ENCODE peak calls at places on chromosomes 11 and 22, in five cellular contexts. O is K562, S is PC-3, B is mammary epithelial cell, W is keratinocyte. P is an unnamed sample.

GRCh38 chr22:31122532-31123291 is at the start of gene INPP5J:
- DNase-seq in W (no peak), S (peak; percentile 44), O (no peak), B (peak; percentile 35), P (peak; percentile 34)

GRCh38 chr11:110128161-110128560 is 35.0 kb downstream of the ZC3H12C start:
- DNase-seq in B (no peak), W (no peak), S (no peak), O (no peak), P (no peak)

GRCh38 chr11:66973956-66974585 is 1.0 kb upstream of the C11orf86 start:
- DNase-seq in W (no peak), O (no peak), B (no peak), S (no peak), P (no peak)

GRCh38 chr22:46514592-46515207 is 22.7 kb downstream of the CELSR1 start:
- DNase-seq in W (peak; percentile 97), S (peak; percentile 76), B (peak; percentile 97), O (no peak), P (peak; percentile 73)

GRCh38 chr11:64571050-64571409 is 20.0 kb upstream of the SLC22A12 start:
- DNase-seq in S (no peak), B (no peak), O (no peak), W (no peak), P (no peak)

GRCh38 chr11:61153593-61154090 is 7.6 kb downstream of the VPS37C start:
- DNase-seq in B (no peak), O (no peak), W (no peak), S (no peak), P (no peak)

GRCh38 chr22:48690583-48691317 is 1136.9 kb downstream of the BRD1 start:
- DNase-seq in O (no peak), W (no peak), S (no peak), B (no peak), P (no peak)

GRCh38 chr22:22520667-22521602 is 865 bp upstream of the ZNF280A start:
- DNase-seq in W (no peak), O (peak; percentile 93), B (no peak), S (peak; percentile 4), P (no peak)

GRCh38 chr11:88175707-88176066 is 444 bp upstream of the RAB38 start:
- DNase-seq in W (no peak), O (peak; percentile 2), B (no peak), S (no peak), P (peak; percentile 48)

GRCh38 chr22:35781898-35782297 is 64.2 kb downstream of the APOL5 start:
- DNase-seq in S (no peak), O (no peak), B (no peak), W (no peak), P (no peak)

GRCh38 chr22:45478108-45478771 is 24.4 kb upstream of the FBLN1 start:
- DNase-seq in S (peak; percentile 83), B (no peak), W (no peak), O (no peak), P (peak; percentile 98)

GRCh38 chr11:71202966-71203365 is 49.4 kb downstream of the SHANK2 start:
- DNase-seq in O (no peak), W (no peak), B (no peak), S (no peak), P (no peak)

GRCh38 chr11:13940611-13941256 is 21.8 kb upstream of the SPON1 start:
- DNase-seq in W (no peak), S (no peak), O (no peak), B (no peak), P (no peak)

GRCh38 chr11:130123414-130124040 is 36.1 kb upstream of the ST14 start:
- DNase-seq in W (no peak), S (no peak), B (no peak), O (no peak), P (no peak)

GRCh38 chr22:19061471-19062138 is 60.6 kb downstream of the DGCR2 start:
- DNase-seq in S (no peak), W (no peak), O (no peak), B (no peak), P (no peak)

GRCh38 chr11:24609778-24610177 is 112.9 kb downstream of the LUZP2 start:
- DNase-seq in S (no peak), B (no peak), W (no peak), O (no peak), P (no peak)

GRCh38 chr22:37454857-37455686 is 27.8 kb upstream of the ELFN2 start:
- DNase-seq in O (peak; percentile 57), W (peak; percentile 25), S (peak; percentile 84), B (peak; percentile 67), P (peak; percentile 99)

GRCh38 chr11:73380897-73381410 is 4.8 kb downstream of the RELT start:
- DNase-seq in W (no peak), O (no peak), S (no peak), B (no peak), P (no peak)

GRCh38 chr11:97087419-97087818 is 697.6 kb downstream of the JRKL start:
- DNase-seq in O (no peak), S (no peak), W (no peak), B (no peak), P (no peak)

GRCh38 chr11:78840190-78840589 is 265.5 kb upstream of the NARS2 start:
- DNase-seq in S (no peak), W (no peak), B (no peak), O (no peak), P (no peak)

GRCh38 chr11:43358308-43358669 is 431 bp upstream of the TTC17 start:
- DNase-seq in B (no peak), W (no peak), S (no peak), O (peak; percentile 23), P (no peak)

GRCh38 chr11:108197351-108197750 is 25.1 kb downstream of the NPAT start:
- DNase-seq in O (no peak), B (no peak), S (no peak), W (no peak), P (no peak)

GRCh38 chr11:66846671-66847091 is 3.4 kb downstream of the RCE1 start:
- DNase-seq in S (peak; percentile 61), B (no peak), O (no peak), W (no peak), P (peak; percentile 97)

GRCh38 chr11:122319842-122320555 is 204.0 kb upstream of the BLID start:
- DNase-seq in B (no peak), S (no peak), O (no peak), W (no peak), P (no peak)

GRCh38 chr11:23846902-23847422 is 649.9 kb upstream of the LUZP2 start:
- DNase-seq in W (no peak), S (no peak), O (no peak), B (no peak), P (no peak)

GRCh38 chr11:6402561-6402981 is 12.3 kb downstream of the SMPD1 start:
- DNase-seq in W (no peak), S (no peak), B (no peak), O (no peak), P (no peak)

GRCh38 chr11:68211546-68211945 is 1.6 kb downstream of the KMT5B start:
- DNase-seq in W (no peak), S (peak; percentile 37), B (no peak), O (no peak), P (no peak)

GRCh38 chr11:120013325-120014250 is 124.3 kb downstream of the TRIM29 start:
- DNase-seq in O (peak; percentile 51), S (peak; percentile 65), W (peak; percentile 1), B (peak; percentile 40), P (peak; percentile 21)

GRCh38 chr11:26649884-26650283 is 72.0 kb downstream of the SLC5A12 start:
- DNase-seq in B (peak; percentile 58), S (peak; percentile 83), O (peak; percentile 69), W (no peak), P (peak; percentile 56)
- H2AFZ ChIP-seq in B (no peak overlapping the region), S (no peak overlapping the region), O (no peak overlapping the region), W (peak overlapping the region; percentile 62), P (no peak overlapping the region)

GRCh38 chr11:115848614-115849013 is 344.4 kb upstream of the CADM1 start:
- DNase-seq in S (no peak), B (peak; percentile 51), W (no peak), O (no peak), P (no peak)
- H3K27me3 ChIP-seq in S (no peaks in the 10 kb centered on the region), B (no peaks in the 10 kb centered on the region), W (no peaks in the 10 kb centered on the region), O (no peaks in the 10 kb centered on the region), P (no peaks in the 10 kb centered on the region)

GRCh38 chr11:69702769-69703510 is 882 bp downstream of the FGF19 start:
- DNase-seq in W (no peak), S (no peak), B (no peak), O (no peak), P (no peak)
- TF ChIP-seq EZH2 in W (peak; percentile 96), S (no peak), B (no peak), O (no peak), P (no peak)

DNA sequence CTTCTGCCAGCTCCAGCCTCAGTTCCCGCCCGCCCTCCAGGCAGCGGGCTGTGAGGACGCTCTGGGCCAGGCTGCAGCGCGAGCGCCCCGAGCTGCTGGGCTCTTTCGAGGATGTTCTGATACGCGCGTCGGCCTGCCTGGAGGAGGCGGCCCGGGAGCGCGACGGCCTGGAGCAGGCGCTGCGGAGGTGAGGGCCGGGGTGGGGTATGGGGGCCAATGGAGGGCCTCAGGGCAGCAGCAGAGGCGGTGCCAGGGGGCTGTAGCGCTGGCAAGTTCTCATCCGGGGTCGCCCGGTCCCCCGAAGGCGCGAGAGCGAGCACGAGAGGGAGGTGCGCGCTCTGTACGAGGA is 2.2 kb downstream of the CRACR2B start:
- DNase-seq in B (no peak), O (no peak), W (no peak), S (no peak), P (no peak)
- H2AFZ ChIP-seq in B (peak overlapping the region; percentile 61), O (no peak overlapping the region), W (peak overlapping the region; percentile 49), S (no peak overlapping the region), P (no peak overlapping the region)

DNA sequence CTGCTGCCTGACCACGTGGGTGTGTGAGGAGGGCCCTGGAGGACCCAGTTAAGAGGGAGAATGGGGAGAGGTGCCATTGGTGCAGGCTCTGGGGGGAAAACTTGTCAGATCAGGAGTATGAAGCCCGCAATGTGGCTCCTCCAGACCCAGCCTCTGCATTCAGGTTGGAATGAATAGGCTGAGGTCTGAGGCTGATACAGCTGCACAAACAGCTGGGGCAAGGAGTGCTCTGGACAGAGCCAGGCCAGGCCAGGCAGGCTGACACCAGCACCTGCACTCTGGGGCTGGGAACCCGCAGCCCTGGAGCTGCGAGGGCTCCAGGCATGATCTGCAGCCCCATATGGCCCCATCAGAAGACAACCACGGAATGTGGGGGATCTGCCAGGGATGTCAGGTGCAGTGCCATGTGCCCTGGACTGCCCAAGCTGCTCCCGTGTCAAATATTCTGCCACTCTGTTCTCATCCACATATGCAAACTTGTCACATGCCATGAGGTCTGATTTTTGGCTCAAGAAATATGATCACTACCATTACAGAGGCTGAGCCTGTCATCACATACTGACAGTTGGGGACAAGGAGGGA is 27.2 kb upstream of the KCNJ11 start:
- DNase-seq in B (no peak), O (no peak), W (no peak), S (no peak), P (no peak)
- H3K27me3 ChIP-seq in B (no peaks in the 10 kb centered on the region), O (peaks cover 68% of the 10 kb centered on the region), W (peaks cover 27% of the 10 kb centered on the region), S (peaks cover 43% of the 10 kb centered on the region), P (peaks cover 95% of the 10 kb centered on the region)

GRCh38 chr22:49977578-49977977 is 17.0 kb downstream of the PIM3 start:
- DNase-seq in S (no peak), W (no peak), B (no peak), O (no peak), P (no peak)

GRCh38 chr22:49986325-49986724 is 25.8 kb downstream of the PIM3 start:
- DNase-seq in S (no peak), O (no peak), B (no peak), W (no peak), P (no peak)

GRCh38 chr22:49979587-49980264 is 19.2 kb downstream of the PIM3 start:
- DNase-seq in W (no peak), B (no peak), S (peak; percentile 63), O (peak; percentile 67), P (no peak)

GRCh38 chr22:49983148-49984042 is 22.8 kb downstream of the PIM3 start:
- DNase-seq in S (no peak), O (no peak), W (no peak), B (no peak), P (no peak)
- TF ChIP-seq EZH2 in S (no peak), O (no peak), W (peak; percentile 66), B (peak; percentile 23), P (no peak)

P was measured in PC-9.